ENCODE peak calls at places on chromosomes 3 and 15, in four cellular contexts. Z, Q, P and K are unnamed samples.

GRCh38 chr15:33209575-33210519 is 15.3 kb upstream of the FMN1 start:
- DNase-seq in Q (no peak), P (no peak), Z (no peak), K (no peak)

GRCh38 chr15:25056484-25057429 is 102.0 kb downstream of the SNRPN start:
- DNase-seq in Z (peak), P (no peak), Q (no peak), K (no peak)

GRCh38 chr15:37751401-37751800 is 183.0 kb upstream of the TMCO5A start:
- DNase-seq in P (no peak), Z (no peak), Q (no peak), K (no peak)

GRCh38 chr15:47027322-47027946 is 689.9 kb upstream of the SEMA6D start:
- DNase-seq in P (no peak), Z (peak), Q (no peak), K (no peak)

GRCh38 chr3:196517919-196518318 is 2.8 kb upstream of the SMCO1 start:
- DNase-seq in Z (peak), Q (no peak), P (no peak), K (no peak)

GRCh38 chr15:48459571-48460461 is 128.6 kb downstream of the DUT start:
- DNase-seq in Q (no peak), Z (no peak), P (no peak), K (no peak)

GRCh38 chr3:156256256-156256655 is 135.9 kb downstream of the KCNAB1 start:
- DNase-seq in P (no peak), Z (no peak), Q (no peak), K (no peak)

GRCh38 chr15:46091860-46092450 is 457.1 kb downstream of the SQOR start:
- DNase-seq in Q (no peak), P (peak), Z (peak), K (no peak)

GRCh38 chr3:184808021-184808420 is 3.9 kb upstream of the VPS8 start:
- DNase-seq in Q (no peak), P (peak), Z (peak), K (no peak)

GRCh38 chr3:118544458-118544857 is 490.2 kb downstream of the IGSF11 start:
- DNase-seq in Q (no peak), Z (peak), P (no peak), K (no peak)

GRCh38 chr3:12170207-12170606 is 11.5 kb upstream of the TIMP4 start:
- DNase-seq in P (no peak), Z (no peak), Q (no peak), K (no peak)

GRCh38 chr3:113231827-113232253 is 20.5 kb downstream of the BOC start:
- DNase-seq in P (no peak), Q (no peak), Z (peak), K (no peak)

GRCh38 chr15:25180606-25181289 is 226.0 kb downstream of the SNRPN start:
- DNase-seq in P (no peak), Z (no peak), Q (no peak), K (no peak)

GRCh38 chr3:127628788-127629456 is at the start of gene PODXL2:
- DNase-seq in Z (peak), Q (peak), P (peak), K (peak)

GRCh38 chr15:36901012-36901411 is 199.3 kb downstream of the MEIS2 start:
- DNase-seq in P (no peak), Q (no peak), Z (no peak), K (no peak)

GRCh38 chr3:151460774-151461450 is at the start of gene IGSF10:
- DNase-seq in Q (no peak), P (peak), Z (peak), K (no peak)

GRCh38 chr15:52069559-52069958 is 43.0 kb downstream of the BCL2L10 start:
- DNase-seq in Q (no peak), P (no peak), Z (no peak), K (no peak)

GRCh38 chr3:38102073-38102844 is 34.7 kb downstream of the ACAA1 start:
- DNase-seq in Z (no peak), Q (no peak), P (no peak), K (no peak)

GRCh38 chr15:85773916-85774315 is 20.8 kb downstream of the KLHL25 start:
- DNase-seq in Q (no peak), P (no peak), Z (no peak), K (no peak)

GRCh38 chr3:127853681-127854080 is 31.4 kb upstream of the MGLL start:
- DNase-seq in P (no peak), Q (no peak), Z (peak), K (no peak)

GRCh38 chr15:90557651-90558084 is 27.9 kb downstream of the CRTC3 start:
- DNase-seq in Z (no peak), P (no peak), Q (peak), K (peak)

GRCh38 chr15:80669599-80670273 is 25.4 kb upstream of the ABHD17C start:
- DNase-seq in P (no peak), Z (no peak), Q (no peak), K (no peak)

GRCh38 chr15:33083232-33084006 is 111.1 kb downstream of the FMN1 start:
- DNase-seq in P (no peak), Z (peak), Q (no peak), K (no peak)

GRCh38 chr15:89790661-89791060 is 14.5 kb downstream of the MESP2 start:
- DNase-seq in P (no peak), Z (no peak), Q (no peak), K (no peak)

GRCh38 chr15:91872356-91873132 is 19.0 kb downstream of the SLCO3A1 start:
- DNase-seq in P (no peak), Z (no peak), Q (no peak), K (no peak)

GRCh38 chr15:65576669-65577068 is 34.3 kb downstream of the INTS14 start:
- DNase-seq in P (no peak), Q (no peak), Z (no peak), K (no peak)

GRCh38 chr3:193971268-193971751 is 164.6 kb upstream of the HES1 start:
- DNase-seq in Q (no peak), Z (no peak), P (no peak), K (no peak)

GRCh38 chr15:92332125-92332899 is 61.4 kb upstream of the ST8SIA2 start:
- DNase-seq in Z (no peak), P (no peak), Q (no peak), K (no peak)

GRCh38 chr3:193040836-193041672 is 123.4 kb upstream of the MB21D2 start:
- DNase-seq in Q (no peak), P (peak), Z (peak), K (no peak)

GRCh38 chr3:40719660-40720287 is 195.0 kb downstream of the ZNF621 start:
- DNase-seq in P (peak), Z (peak), Q (no peak), K (no peak)

GRCh38 chr3:158766364-158766763 is 34.1 kb upstream of the RARRES1 start:
- DNase-seq in Z (no peak), P (no peak), Q (no peak), K (no peak)